ENCODE peak calls at places on chromosome X, in five cellular contexts. One of them, this sample, is unnamed.

GRCh38 chrX:104342065-104342464 is 87.3 kb upstream of the ESX1 start:
- DNase-seq in T-helper 2 cell: no peak
- DNase-seq in NCI-H524: no peak
- DNase-seq in BE2C: no peak
- DNase-seq in hepatocyte: no peak
- DNase-seq in this sample: no peak

GRCh38 chrX:641671-642435 is 11.3 kb downstream of the SHOX start:
- DNase-seq in T-helper 2 cell: no peak
- DNase-seq in NCI-H524: no peak
- DNase-seq in BE2C: no peak
- DNase-seq in hepatocyte: no peak
- DNase-seq in this sample: no peak

GRCh38 chrX:47587091-47587891 is 5.1 kb downstream of the TIMP1 start:
- DNase-seq in T-helper 2 cell: no peak
- DNase-seq in NCI-H524: no peak
- DNase-seq in BE2C: no peak
- DNase-seq in hepatocyte: no peak
- DNase-seq in this sample: no peak

GRCh38 chrX:13078739-13079444 is 34.5 kb upstream of the FAM9C start:
- DNase-seq in T-helper 2 cell: no peak
- DNase-seq in NCI-H524: no peak
- DNase-seq in BE2C: no peak
- DNase-seq in hepatocyte: peak
- DNase-seq in this sample: no peak

GRCh38 chrX:10146350-10146749 is 10.4 kb upstream of the CLCN4 start:
- DNase-seq in T-helper 2 cell: no peak
- DNase-seq in NCI-H524: peak
- DNase-seq in BE2C: no peak
- DNase-seq in hepatocyte: no peak
- DNase-seq in this sample: no peak

GRCh38 chrX:102154900-102155805 is 624 bp downstream of the BEX5 start:
- DNase-seq in T-helper 2 cell: peak
- DNase-seq in NCI-H524: peak
- DNase-seq in BE2C: no peak
- DNase-seq in hepatocyte: no peak
- DNase-seq in this sample: no peak

GRCh38 chrX:152904151-152905080 is 6.5 kb downstream of the ZNF185 start:
- DNase-seq in T-helper 2 cell: peak
- DNase-seq in NCI-H524: peak
- DNase-seq in BE2C: peak
- DNase-seq in hepatocyte: peak
- DNase-seq in this sample: peak

GRCh38 chrX:23332101-23332887 is 2.4 kb upstream of the PTCHD1 start:
- DNase-seq in T-helper 2 cell: no peak
- DNase-seq in NCI-H524: no peak
- DNase-seq in BE2C: no peak
- DNase-seq in hepatocyte: peak
- DNase-seq in this sample: no peak

GRCh38 chrX:105882581-105883275 is 60.4 kb downstream of the NRK start:
- DNase-seq in T-helper 2 cell: no peak
- DNase-seq in NCI-H524: peak
- DNase-seq in BE2C: peak
- DNase-seq in hepatocyte: peak
- DNase-seq in this sample: no peak

GRCh38 chrX:36963069-36963808 is 44.9 kb upstream of the FAM47C start:
- DNase-seq in T-helper 2 cell: no peak
- DNase-seq in NCI-H524: no peak
- DNase-seq in BE2C: no peak
- DNase-seq in hepatocyte: no peak
- DNase-seq in this sample: no peak

GRCh38 chrX:7351946-7352345 is 204.0 kb upstream of the PUDP start:
- DNase-seq in T-helper 2 cell: no peak
- DNase-seq in NCI-H524: no peak
- DNase-seq in BE2C: no peak
- DNase-seq in hepatocyte: no peak
- DNase-seq in this sample: no peak

This sample was measured in CD8-positive, alpha-beta T cell.